ENCODE peak calls at places on chromosomes 7 and 10, in four cellular contexts. I is MM.1S, Q is psoas muscle, Y is tibial artery. A is an unnamed sample.

GRCh38 chr10:67788028-67788886 is 49.7 kb downstream of the DNAJC12 start:
- DNase-seq in Y (no peak), I (peak; percentile 66), Q (peak; percentile 63), A (no peak)

GRCh38 chr10:132906836-132907235 is 35.5 kb downstream of the CFAP46 start:
- DNase-seq in Q (no peak), Y (no peak), I (no peak), A (no peak)

GRCh38 chr7:27784399-27785053 is 44.6 kb downstream of the TAX1BP1 start:
- DNase-seq in Y (no peak), Q (no peak), I (peak; percentile 48), A (no peak)

GRCh38 chr10:102449321-102450123 is 1.8 kb downstream of the C10orf95 start:
- DNase-seq in Y (peak; percentile 73), Q (peak; percentile 52), I (peak; percentile 91), A (peak; percentile 72)

GRCh38 chr7:75931676-75932075 is 16.7 kb downstream of the POR start:
- DNase-seq in Y (no peak), Q (no peak), I (no peak), A (no peak)

GRCh38 chr7:157605638-157606037 is 268.8 kb downstream of the DNAJB6 start:
- DNase-seq in I (no peak), Y (no peak), Q (no peak), A (no peak)

GRCh38 chr7:51430480-51431086 is 114.0 kb upstream of the COBL start:
- DNase-seq in Y (no peak), Q (no peak), I (peak; percentile 73), A (peak; percentile 7)

GRCh38 chr7:55548295-55548731 is 24.0 kb downstream of the VOPP1 start:
- DNase-seq in I (no peak), Q (no peak), Y (no peak), A (no peak)

GRCh38 chr10:101485681-101486554 is 102.1 kb downstream of the POLL start:
- DNase-seq in I (no peak), Q (peak; percentile 17), Y (no peak), A (no peak)

GRCh38 chr7:30206466-30206865 is 71.7 kb downstream of the MTURN start:
- DNase-seq in Y (no peak), Q (no peak), I (no peak), A (no peak)

GRCh38 chr10:70783056-70783684 is 2.0 kb downstream of the TBATA start:
- DNase-seq in I (no peak), Y (no peak), Q (no peak), A (no peak)

GRCh38 chr10:49605939-49606509 is 4.1 kb upstream of the SLC18A3 start:
- DNase-seq in I (no peak), Y (no peak), Q (no peak), A (no peak)

GRCh38 chr10:74988787-74989574 is 122.5 kb upstream of the SAMD8 start:
- DNase-seq in I (no peak), Q (no peak), Y (no peak), A (no peak)

GRCh38 chr7:82805527-82805960 is 357.1 kb downstream of the PCLO start:
- DNase-seq in Q (no peak), I (no peak), Y (no peak), A (no peak)

DNA sequence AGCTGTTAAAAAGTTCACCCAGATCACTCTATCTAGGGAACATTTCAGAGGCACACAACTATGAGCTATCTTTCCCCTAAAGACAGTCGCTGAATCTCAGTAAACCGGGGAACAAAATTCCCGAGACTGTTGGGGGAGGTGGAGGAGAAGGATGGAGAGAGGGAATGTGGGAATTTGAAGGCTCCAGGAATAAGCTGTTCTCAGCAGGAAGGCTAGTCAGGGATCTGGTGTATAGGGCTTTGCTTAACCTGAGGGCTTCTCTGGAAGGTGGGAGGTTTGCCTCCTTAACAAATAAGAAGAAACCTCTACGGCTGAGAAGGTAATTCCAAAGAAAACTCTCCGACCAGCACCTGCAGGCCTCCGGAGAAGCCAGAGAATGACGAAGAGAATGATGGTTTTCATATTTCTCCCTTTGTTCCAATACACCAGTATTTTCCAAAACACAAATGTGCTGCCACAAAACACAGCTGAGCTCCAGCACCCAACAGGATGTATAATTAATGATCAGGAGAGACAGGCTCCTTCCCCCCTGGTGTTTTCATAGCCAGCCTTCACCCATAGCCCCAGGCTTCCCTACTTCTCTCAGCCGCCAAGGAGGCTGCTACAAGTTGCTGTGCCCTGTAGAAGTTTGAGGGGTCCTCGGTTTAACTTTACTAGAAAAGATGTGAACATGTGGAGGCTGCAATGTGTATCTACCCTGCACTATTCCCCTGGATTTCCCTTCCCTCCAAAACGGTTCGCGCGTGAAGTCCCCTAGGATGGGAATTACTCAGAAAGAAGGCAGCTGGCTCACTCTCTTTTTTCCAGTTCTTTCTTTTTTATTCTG is 2.0 kb downstream of the KCNMA1 start:
- DNase-seq in Q (no peak), I (no peak), Y (no peak), A (no peak)
- H3K4me3 ChIP-seq in Q (peak overlapping the region; percentile 81), I (no peak overlapping the region), Y (peak overlapping the region; percentile 88), A (no peak overlapping the region)

GRCh38 chr7:36047254-36047653 is 105.8 kb upstream of the EEPD1 start:
- DNase-seq in Y (no peak), I (no peak), Q (no peak), A (no peak)
- TF ChIP-seq CTCF in Y (no peak), I (peak; percentile 3), Q (peak; percentile 34), A (peak; percentile 48)

GRCh38 chr10:6470894-6471618 is 109.0 kb downstream of the PRKCQ start:
- DNase-seq in Y (no peak), Q (peak; percentile 38), I (no peak), A (no peak)

GRCh38 chr10:6469661-6470060 is 110.4 kb downstream of the PRKCQ start:
- DNase-seq in Q (no peak), Y (no peak), I (no peak), A (no peak)

GRCh38 chr10:6476989-6477388 is 103.1 kb downstream of the PRKCQ start:
- DNase-seq in Y (no peak), I (no peak), Q (no peak), A (no peak)

GRCh38 chr10:6473901-6474370 is 106.1 kb downstream of the PRKCQ start:
- DNase-seq in I (peak; percentile 89), Y (no peak), Q (no peak), A (no peak)

DNA sequence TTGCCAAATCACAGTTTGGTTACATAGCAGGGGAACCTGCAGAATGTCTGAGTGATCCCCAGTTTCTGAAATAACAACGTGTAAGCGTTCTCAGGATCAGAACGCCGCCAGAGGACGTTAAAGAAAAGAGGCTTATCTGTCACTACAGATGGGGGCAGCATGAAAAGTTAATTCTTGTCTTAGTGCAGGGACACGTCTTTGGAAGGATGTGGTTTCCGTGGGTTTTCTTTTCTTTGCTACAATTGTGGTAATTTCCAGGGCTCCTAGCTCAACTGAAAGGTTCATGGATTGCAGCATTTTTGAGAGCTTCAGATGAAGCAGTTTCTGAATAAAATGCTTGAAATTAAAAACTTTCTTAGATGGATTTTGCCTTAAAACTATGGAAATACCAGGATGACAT is 106.6 kb downstream of the PRKCQ start:
- DNase-seq in Q (no peak), Y (no peak), I (peak; percentile 81), A (no peak)
- H3K4me3 ChIP-seq in Q (no peak overlapping the region), Y (no peak overlapping the region), I (peak overlapping the region; percentile 48), A (no peak overlapping the region)

GRCh38 chr7:41315764-41316163 is 387.1 kb downstream of the INHBA start:
- DNase-seq in I (no peak), Y (no peak), Q (no peak), A (no peak)
- TF ChIP-seq CTCF in I (no peak), Y (no peak), Q (no peak), A (peak; percentile 10)

DNA sequence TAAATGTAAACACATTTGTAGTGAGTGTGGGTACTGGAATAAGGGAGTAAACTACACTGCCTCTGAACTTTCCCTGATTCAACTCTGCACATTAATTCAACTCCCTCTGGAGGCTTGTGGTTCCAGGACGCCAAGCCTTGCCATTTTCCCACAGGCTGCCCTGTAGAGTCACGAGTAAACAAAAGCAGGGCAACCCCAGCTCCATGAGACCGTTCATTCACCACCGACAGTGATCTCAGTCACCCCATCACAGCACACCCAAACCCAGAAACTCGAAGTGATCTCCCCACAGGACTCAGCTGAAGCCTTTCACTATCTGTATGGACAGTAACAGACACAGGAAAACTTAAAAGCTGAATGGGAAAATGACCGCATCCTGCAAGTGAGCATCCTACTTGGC is 218.8 kb upstream of the FRMD4A start:
- DNase-seq in Y (no peak), Q (no peak), I (no peak), A (no peak)
- H3K4me3 ChIP-seq in Y (no peak overlapping the region), Q (no peak overlapping the region), I (no peak overlapping the region), A (no peak overlapping the region)

GRCh38 chr10:107166378-107166777 is 1.9 kb upstream of the SORCS1 start:
- DNase-seq in Q (no peak), I (no peak), Y (no peak), A (no peak)

GRCh38 chr10:107165007-107165406 is 501 bp upstream of the SORCS1 start:
- DNase-seq in Y (no peak), I (no peak), Q (no peak), A (no peak)

GRCh38 chr10:107168739-107169138 is 4.2 kb upstream of the SORCS1 start:
- DNase-seq in Y (no peak), I (no peak), Q (no peak), A (no peak)

GRCh38 chr10:107163904-107164861 is at the start of gene SORCS1:
- DNase-seq in Y (no peak), I (no peak), Q (no peak), A (no peak)

GRCh38 chr10:107169516-107169915 is 5.0 kb upstream of the SORCS1 start:
- DNase-seq in I (no peak), Q (no peak), Y (no peak), A (no peak)
- TF ChIP-seq CTCF in I (no peak), Q (no peak), Y (no peak), A (no peak)

A was measured in GM12864.